ENCODE peak calls at places on chromosomes 6 and 20, in six cellular contexts. One of them, this sample, is unnamed.

GRCh38 chr6:143762126-143762525 is 81.0 kb upstream of the LTV1 start:
- DNase-seq in G401: no peak
- DNase-seq in fibroblast of mammary gland: peak; percentile 58
- DNase-seq in activated naive CD4-positive, alpha-beta T cell treated with Interleukin-2 at 50 U/mL for 16 hours: no peak
- DNase-seq in endothelial cell: no peak
- DNase-seq in GDM1: no peak
- DNase-seq in this sample: no peak

GRCh38 chr6:106510090-106510970 is 119.0 kb downstream of the RTN4IP1 start:
- DNase-seq in fibroblast of mammary gland: peak; percentile 70
- DNase-seq in activated naive CD4-positive, alpha-beta T cell treated with Interleukin-2 at 50 U/mL for 16 hours: peak; percentile 71
- DNase-seq in endothelial cell: peak; percentile 36
- DNase-seq in GDM1: no peak
- DNase-seq in G401: no peak
- DNase-seq in this sample: peak; percentile 44

GRCh38 chr6:5871296-5871695 is 135.4 kb downstream of the NRN1 start:
- DNase-seq in G401: no peak
- DNase-seq in endothelial cell: no peak
- DNase-seq in fibroblast of mammary gland: no peak
- DNase-seq in GDM1: no peak
- DNase-seq in activated naive CD4-positive, alpha-beta T cell treated with Interleukin-2 at 50 U/mL for 16 hours: no peak
- DNase-seq in this sample: no peak

GRCh38 chr6:159125014-159125609 is 44.1 kb upstream of the FNDC1 start:
- DNase-seq in fibroblast of mammary gland: no peak
- DNase-seq in activated naive CD4-positive, alpha-beta T cell treated with Interleukin-2 at 50 U/mL for 16 hours: no peak
- DNase-seq in endothelial cell: no peak
- DNase-seq in G401: no peak
- DNase-seq in GDM1: no peak
- DNase-seq in this sample: no peak

GRCh38 chr6:42403415-42403814 is 48.3 kb downstream of the TRERF1 start:
- DNase-seq in activated naive CD4-positive, alpha-beta T cell treated with Interleukin-2 at 50 U/mL for 16 hours: no peak
- DNase-seq in endothelial cell: no peak
- DNase-seq in fibroblast of mammary gland: peak; percentile 10
- DNase-seq in G401: no peak
- DNase-seq in GDM1: no peak
- DNase-seq in this sample: no peak

GRCh38 chr6:159692303-159693127 is 526 bp downstream of the SOD2 start:
- DNase-seq in endothelial cell: peak; percentile 40
- DNase-seq in activated naive CD4-positive, alpha-beta T cell treated with Interleukin-2 at 50 U/mL for 16 hours: peak; percentile 64
- DNase-seq in G401: peak; percentile 49
- DNase-seq in GDM1: no peak
- DNase-seq in fibroblast of mammary gland: no peak
- DNase-seq in this sample: peak; percentile 11

GRCh38 chr20:63082308-63082938 is 75.7 kb upstream of the BHLHE23 start:
- DNase-seq in activated naive CD4-positive, alpha-beta T cell treated with Interleukin-2 at 50 U/mL for 16 hours: peak; percentile 32
- DNase-seq in endothelial cell: peak; percentile 79
- DNase-seq in fibroblast of mammary gland: peak; percentile 16
- DNase-seq in GDM1: no peak
- DNase-seq in G401: no peak
- DNase-seq in this sample: no peak

GRCh38 chr20:53427951-53428350 is 165.7 kb downstream of the ZNF217 start:
- DNase-seq in GDM1: no peak
- DNase-seq in endothelial cell: no peak
- DNase-seq in activated naive CD4-positive, alpha-beta T cell treated with Interleukin-2 at 50 U/mL for 16 hours: no peak
- DNase-seq in fibroblast of mammary gland: no peak
- DNase-seq in G401: no peak
- DNase-seq in this sample: no peak

GRCh38 chr6:33160728-33161323 is 31.4 kb downstream of the COL11A2 start:
- DNase-seq in G401: peak; percentile 65
- DNase-seq in GDM1: peak; percentile 78
- DNase-seq in fibroblast of mammary gland: peak; percentile 85
- DNase-seq in endothelial cell: no peak
- DNase-seq in activated naive CD4-positive, alpha-beta T cell treated with Interleukin-2 at 50 U/mL for 16 hours: no peak
- DNase-seq in this sample: no peak

GRCh38 chr20:57657537-57658446 is 37.6 kb upstream of the ZBP1 start:
- DNase-seq in endothelial cell: peak; percentile 2
- DNase-seq in fibroblast of mammary gland: no peak
- DNase-seq in G401: no peak
- DNase-seq in activated naive CD4-positive, alpha-beta T cell treated with Interleukin-2 at 50 U/mL for 16 hours: peak; percentile 21
- DNase-seq in GDM1: no peak
- DNase-seq in this sample: no peak

GRCh38 chr20:25226433-25227316 is 21.2 kb upstream of the PYGB start:
- DNase-seq in activated naive CD4-positive, alpha-beta T cell treated with Interleukin-2 at 50 U/mL for 16 hours: no peak
- DNase-seq in GDM1: peak; percentile 15
- DNase-seq in fibroblast of mammary gland: no peak
- DNase-seq in endothelial cell: no peak
- DNase-seq in G401: peak; percentile 91
- DNase-seq in this sample: no peak

GRCh38 chr6:116263353-116263752 is 9.5 kb upstream of the TSPYL4 start:
- DNase-seq in activated naive CD4-positive, alpha-beta T cell treated with Interleukin-2 at 50 U/mL for 16 hours: no peak
- DNase-seq in fibroblast of mammary gland: no peak
- DNase-seq in GDM1: no peak
- DNase-seq in G401: no peak
- DNase-seq in endothelial cell: no peak
- DNase-seq in this sample: no peak

GRCh38 chr20:37209661-37210314 is 30.4 kb upstream of the MROH8 start:
- DNase-seq in G401: no peak
- DNase-seq in activated naive CD4-positive, alpha-beta T cell treated with Interleukin-2 at 50 U/mL for 16 hours: no peak
- DNase-seq in fibroblast of mammary gland: peak; percentile 16
- DNase-seq in endothelial cell: no peak
- DNase-seq in GDM1: no peak
- DNase-seq in this sample: no peak

GRCh38 chr20:44494266-44494665 is 18.6 kb downstream of the TTPAL start:
- DNase-seq in endothelial cell: no peak
- DNase-seq in fibroblast of mammary gland: peak; percentile 73
- DNase-seq in activated naive CD4-positive, alpha-beta T cell treated with Interleukin-2 at 50 U/mL for 16 hours: no peak
- DNase-seq in GDM1: no peak
- DNase-seq in G401: no peak
- DNase-seq in this sample: no peak

GRCh38 chr6:2658788-2659187 is 91.9 kb downstream of the MYLK4 start:
- DNase-seq in activated naive CD4-positive, alpha-beta T cell treated with Interleukin-2 at 50 U/mL for 16 hours: no peak
- DNase-seq in G401: no peak
- DNase-seq in fibroblast of mammary gland: peak; percentile 9
- DNase-seq in GDM1: no peak
- DNase-seq in endothelial cell: no peak
- DNase-seq in this sample: no peak

GRCh38 chr20:49713779-49714712 is at the start of gene B4GALT5:
- DNase-seq in endothelial cell: peak; percentile 81
- DNase-seq in fibroblast of mammary gland: peak; percentile 43
- DNase-seq in G401: peak; percentile 72
- DNase-seq in GDM1: peak; percentile 82
- DNase-seq in activated naive CD4-positive, alpha-beta T cell treated with Interleukin-2 at 50 U/mL for 16 hours: peak; percentile 70
- DNase-seq in this sample: peak; percentile 81

GRCh38 chr20:62066339-62066982 is 780 bp upstream of the TAF4 start:
- DNase-seq in fibroblast of mammary gland: no peak
- DNase-seq in endothelial cell: peak; percentile 67
- DNase-seq in G401: peak; percentile 66
- DNase-seq in activated naive CD4-positive, alpha-beta T cell treated with Interleukin-2 at 50 U/mL for 16 hours: peak; percentile 48
- DNase-seq in GDM1: peak; percentile 25
- DNase-seq in this sample: peak; percentile 29

GRCh38 chr6:168219167-168219566 is 100.4 kb downstream of the DACT2 start:
- DNase-seq in fibroblast of mammary gland: peak; percentile 51
- DNase-seq in GDM1: no peak
- DNase-seq in G401: no peak
- DNase-seq in endothelial cell: no peak
- DNase-seq in activated naive CD4-positive, alpha-beta T cell treated with Interleukin-2 at 50 U/mL for 16 hours: no peak
- DNase-seq in this sample: no peak

GRCh38 chr6:113813207-113813606 is 43.9 kb upstream of the MARCKS start:
- DNase-seq in activated naive CD4-positive, alpha-beta T cell treated with Interleukin-2 at 50 U/mL for 16 hours: no peak
- DNase-seq in GDM1: no peak
- DNase-seq in G401: no peak
- DNase-seq in fibroblast of mammary gland: peak; percentile 65
- DNase-seq in endothelial cell: no peak
- DNase-seq in this sample: no peak

GRCh38 chr6:7251861-7252260 is 61.1 kb downstream of the SSR1 start:
- DNase-seq in GDM1: no peak
- DNase-seq in fibroblast of mammary gland: no peak
- DNase-seq in endothelial cell: no peak
- DNase-seq in activated naive CD4-positive, alpha-beta T cell treated with Interleukin-2 at 50 U/mL for 16 hours: no peak
- DNase-seq in G401: no peak
- DNase-seq in this sample: no peak

GRCh38 chr6:107657755-107658461 is 166.2 kb downstream of the SCML4 start:
- DNase-seq in G401: peak; percentile 48
- DNase-seq in GDM1: no peak
- DNase-seq in fibroblast of mammary gland: peak; percentile 69
- DNase-seq in endothelial cell: no peak
- DNase-seq in activated naive CD4-positive, alpha-beta T cell treated with Interleukin-2 at 50 U/mL for 16 hours: peak; percentile 50
- DNase-seq in this sample: peak; percentile 6

GRCh38 chr6:158660331-158660730 is 10.5 kb downstream of the SYTL3 start:
- DNase-seq in activated naive CD4-positive, alpha-beta T cell treated with Interleukin-2 at 50 U/mL for 16 hours: peak; percentile 42
- DNase-seq in GDM1: no peak
- DNase-seq in G401: no peak
- DNase-seq in endothelial cell: no peak
- DNase-seq in fibroblast of mammary gland: peak; percentile 32
- DNase-seq in this sample: peak; percentile 88

GRCh38 chr6:27149140-27149539 is 98.4 kb upstream of the PRSS16 start:
- DNase-seq in endothelial cell: no peak
- DNase-seq in GDM1: peak; percentile 9
- DNase-seq in fibroblast of mammary gland: no peak
- DNase-seq in G401: no peak
- DNase-seq in activated naive CD4-positive, alpha-beta T cell treated with Interleukin-2 at 50 U/mL for 16 hours: no peak
- DNase-seq in this sample: no peak

GRCh38 chr20:57294558-57294957 is 28.1 kb upstream of the BMP7 start:
- DNase-seq in G401: no peak
- DNase-seq in fibroblast of mammary gland: no peak
- DNase-seq in GDM1: no peak
- DNase-seq in endothelial cell: no peak
- DNase-seq in activated naive CD4-positive, alpha-beta T cell treated with Interleukin-2 at 50 U/mL for 16 hours: no peak
- DNase-seq in this sample: no peak

GRCh38 chr6:168427184-168427583 is 13.8 kb upstream of the SMOC2 start:
- DNase-seq in GDM1: no peak
- DNase-seq in G401: no peak
- DNase-seq in endothelial cell: no peak
- DNase-seq in fibroblast of mammary gland: no peak
- DNase-seq in activated naive CD4-positive, alpha-beta T cell treated with Interleukin-2 at 50 U/mL for 16 hours: no peak
- DNase-seq in this sample: no peak

GRCh38 chr6:145814035-145814500 is 527 bp downstream of the FBXO30 start:
- DNase-seq in G401: peak; percentile 46
- DNase-seq in endothelial cell: no peak
- DNase-seq in GDM1: peak; percentile 14
- DNase-seq in activated naive CD4-positive, alpha-beta T cell treated with Interleukin-2 at 50 U/mL for 16 hours: peak; percentile 15
- DNase-seq in fibroblast of mammary gland: peak; percentile 43
- DNase-seq in this sample: no peak

GRCh38 chr6:30857537-30857936 is 26.8 kb upstream of the DDR1 start:
- DNase-seq in G401: no peak
- DNase-seq in GDM1: no peak
- DNase-seq in fibroblast of mammary gland: no peak
- DNase-seq in activated naive CD4-positive, alpha-beta T cell treated with Interleukin-2 at 50 U/mL for 16 hours: no peak
- DNase-seq in endothelial cell: no peak
- DNase-seq in this sample: no peak

GRCh38 chr20:22472386-22472785 is 112.0 kb downstream of the FOXA2 start:
- DNase-seq in endothelial cell: no peak
- DNase-seq in G401: no peak
- DNase-seq in GDM1: no peak
- DNase-seq in activated naive CD4-positive, alpha-beta T cell treated with Interleukin-2 at 50 U/mL for 16 hours: no peak
- DNase-seq in fibroblast of mammary gland: no peak
- DNase-seq in this sample: no peak

GRCh38 chr20:49573900-49574416 is 6.0 kb upstream of the PTGIS start:
- DNase-seq in GDM1: no peak
- DNase-seq in endothelial cell: no peak
- DNase-seq in activated naive CD4-positive, alpha-beta T cell treated with Interleukin-2 at 50 U/mL for 16 hours: no peak
- DNase-seq in fibroblast of mammary gland: peak; percentile 70
- DNase-seq in G401: no peak
- DNase-seq in this sample: no peak

GRCh38 chr20:59525500-59526241 is 78.7 kb upstream of the PHACTR3 start:
- DNase-seq in activated naive CD4-positive, alpha-beta T cell treated with Interleukin-2 at 50 U/mL for 16 hours: peak; percentile 14
- DNase-seq in GDM1: no peak
- DNase-seq in G401: peak; percentile 75
- DNase-seq in endothelial cell: peak; percentile 87
- DNase-seq in fibroblast of mammary gland: peak; percentile 37
- DNase-seq in this sample: peak; percentile 17

GRCh38 chr6:136326038-136326561 is 36.5 kb upstream of the BCLAF1 start:
- DNase-seq in GDM1: no peak
- DNase-seq in G401: peak; percentile 61
- DNase-seq in fibroblast of mammary gland: peak; percentile 40
- DNase-seq in endothelial cell: no peak
- DNase-seq in activated naive CD4-positive, alpha-beta T cell treated with Interleukin-2 at 50 U/mL for 16 hours: no peak
- DNase-seq in this sample: peak; percentile 77

GRCh38 chr6:159842035-159842434 is 42.0 kb downstream of the PNLDC1 start:
- DNase-seq in fibroblast of mammary gland: peak; percentile 22
- DNase-seq in GDM1: no peak
- DNase-seq in G401: no peak
- DNase-seq in endothelial cell: no peak
- DNase-seq in activated naive CD4-positive, alpha-beta T cell treated with Interleukin-2 at 50 U/mL for 16 hours: no peak
- DNase-seq in this sample: no peak

GRCh38 chr20:46523696-46524328 is 10.5 kb upstream of the ZNF334 start:
- DNase-seq in GDM1: no peak
- DNase-seq in endothelial cell: no peak
- DNase-seq in activated naive CD4-positive, alpha-beta T cell treated with Interleukin-2 at 50 U/mL for 16 hours: no peak
- DNase-seq in fibroblast of mammary gland: peak; percentile 20
- DNase-seq in G401: no peak
- DNase-seq in this sample: no peak

GRCh38 chr20:48626226-48626937 is 201.4 kb downstream of the PREX1 start:
- DNase-seq in G401: no peak
- DNase-seq in activated naive CD4-positive, alpha-beta T cell treated with Interleukin-2 at 50 U/mL for 16 hours: no peak
- DNase-seq in fibroblast of mammary gland: peak; percentile 3
- DNase-seq in GDM1: no peak
- DNase-seq in endothelial cell: no peak
- DNase-seq in this sample: no peak

GRCh38 chr20:43388267-43389081 is 69.2 kb upstream of the SRSF6 start:
- DNase-seq in endothelial cell: no peak
- DNase-seq in activated naive CD4-positive, alpha-beta T cell treated with Interleukin-2 at 50 U/mL for 16 hours: no peak
- DNase-seq in GDM1: no peak
- DNase-seq in G401: no peak
- DNase-seq in fibroblast of mammary gland: peak; percentile 82
- DNase-seq in this sample: no peak

This sample was measured in NCI-H510A treated with DMSO at 0.1 percent for 48 hours.